ENCODE peak calls at places on chromosomes 4 and X, in six cellular contexts. Q is left lung; F is cardiac muscle cell; N is SK-N-SH; Y is CD8-positive, alpha-beta T cell; K is upper lobe of left lung. T is an unnamed sample.

GRCh38 chr4:147498031-147498700 is 17.3 kb downstream of the EDNRA start:
- DNase-seq in Q (no peak), F (peak; percentile 72), N (no peak), Y (no peak), K (no peak), T (no peak)

GRCh38 chr4:128810331-128810870 is 901 bp downstream of the JADE1 start:
- DNase-seq in Q (peak; percentile 37), F (peak; percentile 46), N (peak; percentile 58), Y (peak; percentile 22), K (no peak), T (peak; percentile 60)

GRCh38 chr4:41384992-41385391 is 128.3 kb downstream of the UCHL1 start:
- DNase-seq in Q (peak; percentile 56), F (peak; percentile 51), N (peak; percentile 61), Y (no peak), K (no peak), T (peak; percentile 82)

GRCh38 chrX:56790778-56791177 is 61.7 kb downstream of the NBDY start:
- DNase-seq in Q (peak; percentile 5), F (no peak), N (no peak), Y (peak; percentile 1), K (no peak), T (peak; percentile 3)

GRCh38 chr4:88009871-88010270 is 2.4 kb downstream of the PKD2 start:
- DNase-seq in Q (no peak), F (no peak), N (no peak), Y (no peak), K (no peak), T (no peak)

GRCh38 chrX:57925806-57926205 is 15.5 kb upstream of the ZXDA start:
- DNase-seq in Q (no peak), F (no peak), N (no peak), Y (no peak), K (no peak), T (no peak)

GRCh38 chr4:123158576-123158975 is 236.2 kb upstream of the NUDT6 start:
- DNase-seq in Q (no peak), F (no peak), N (no peak), Y (no peak), K (no peak), T (no peak)

GRCh38 chrX:141760761-141761160 is 62.2 kb upstream of the SPANXD start:
- DNase-seq in Q (no peak), F (no peak), N (no peak), Y (no peak), K (no peak), T (no peak)

GRCh38 chr4:73860884-73861283 is 7.8 kb downstream of the PF4V1 start:
- DNase-seq in Q (no peak), F (no peak), N (no peak), Y (no peak), K (no peak), T (no peak)

GRCh38 chrX:50068893-50069292 is 131.9 kb downstream of the AKAP4 start:
- DNase-seq in Q (no peak), F (no peak), N (no peak), Y (no peak), K (no peak), T (no peak)

GRCh38 chrX:22171287-22172060 is 101.2 kb upstream of the CBLL2 start:
- DNase-seq in Q (no peak), F (no peak), N (no peak), Y (no peak), K (no peak), T (no peak)

GRCh38 chr4:105350859-105351494 is 122.9 kb downstream of the PPA2 start:
- DNase-seq in Q (no peak), F (peak; percentile 51), N (no peak), Y (no peak), K (no peak), T (no peak)

GRCh38 chr4:147546341-147546740 is 65.4 kb downstream of the EDNRA start:
- DNase-seq in Q (no peak), F (peak; percentile 79), N (no peak), Y (no peak), K (no peak), T (no peak)

GRCh38 chrX:146264763-146265375 is 447.2 kb downstream of the SLITRK2 start:
- DNase-seq in Q (no peak), F (no peak), N (no peak), Y (no peak), K (no peak), T (no peak)

GRCh38 chrX:24097741-24098140 is 43.0 kb downstream of the EIF2S3 start:
- DNase-seq in Q (no peak), F (no peak), N (no peak), Y (no peak), K (no peak), T (no peak)

GRCh38 chrX:85955510-85955909 is 91.8 kb downstream of the CHM start:
- DNase-seq in Q (no peak), F (no peak), N (no peak), Y (no peak), K (no peak), T (no peak)

GRCh38 chr4:6208416-6208815 is 8.1 kb upstream of the JAKMIP1 start:
- DNase-seq in Q (no peak), F (no peak), N (no peak), Y (no peak), K (no peak), T (peak; percentile 12)

GRCh38 chr4:53055274-53055673 is 193.2 kb downstream of the RASL11B start:
- DNase-seq in Q (no peak), F (peak; percentile 93), N (peak; percentile 14), Y (no peak), K (no peak), T (no peak)

GRCh38 chr4:7947927-7948326 is 8.3 kb upstream of the AFAP1 start:
- DNase-seq in Q (no peak), F (no peak), N (no peak), Y (no peak), K (no peak), T (no peak)

GRCh38 chrX:8726031-8726652 is 5.8 kb downstream of the ANOS1 start:
- DNase-seq in Q (no peak), F (no peak), N (no peak), Y (no peak), K (no peak), T (no peak)

GRCh38 chrX:8730812-8731578 is 942 bp downstream of the ANOS1 start:
- DNase-seq in Q (no peak), F (no peak), N (peak; percentile 15), Y (no peak), K (peak; percentile 64), T (no peak)

GRCh38 chrX:8731579-8732395 is at the start of gene ANOS1:
- DNase-seq in Q (peak; percentile 80), F (peak; percentile 72), N (peak; percentile 58), Y (no peak), K (peak; percentile 91), T (peak; percentile 44)

GRCh38 chrX:8724176-8724757 is 7.7 kb downstream of the ANOS1 start:
- DNase-seq in Q (no peak), F (peak; percentile 47), N (peak; percentile 34), Y (no peak), K (no peak), T (no peak)

GRCh38 chrX:8728932-8729331 is 3.0 kb downstream of the ANOS1 start:
- DNase-seq in Q (peak; percentile 46), F (no peak), N (no peak), Y (no peak), K (no peak), T (no peak)
- TF ChIP-seq CTCF in Q (no peak), F (no peak), N (no peak), Y (no peak), K (no peak), T (no peak)

GRCh38 chr4:61772116-61772515 is 572.0 kb downstream of the ADGRL3 start:
- DNase-seq in Q (no peak), F (no peak), N (no peak), Y (no peak), K (no peak), T (no peak)
- H3K4me1 ChIP-seq in Q (no peaks in the 10 kb centered on the region), F (no peaks in the 10 kb centered on the region), N (no peaks in the 10 kb centered on the region), Y (no peaks in the 10 kb centered on the region), K (no peaks in the 10 kb centered on the region), T (no peaks in the 10 kb centered on the region)

GRCh38 chrX:39818071-39818470 is 279.7 kb downstream of the BCOR start:
- DNase-seq in Q (no peak), F (no peak), N (peak; percentile 70), Y (no peak), K (no peak), T (peak; percentile 55)
- H3K4me3 ChIP-seq in Q (no peak overlapping the region), F (no peak overlapping the region), N (no peak overlapping the region), Y (no peak overlapping the region), K (no peak overlapping the region), T (no peak overlapping the region)

GRCh38 chrX:7709845-7710244 is 133.1 kb upstream of the VCX start:
- DNase-seq in Q (no peak), F (no peak), N (no peak), Y (no peak), K (no peak), T (no peak)

GRCh38 chrX:7711167-7711566 is 131.8 kb upstream of the VCX start:
- DNase-seq in Q (no peak), F (no peak), N (no peak), Y (no peak), K (no peak), T (no peak)

GRCh38 chrX:7706032-7706431 is 136.9 kb upstream of the VCX start:
- DNase-seq in Q (no peak), F (no peak), N (no peak), Y (no peak), K (no peak), T (no peak)
- TF ChIP-seq CTCF in Q (no peak), F (no peak), N (peak; percentile 33), Y (no peak), K (no peak), T (no peak)

T was measured in right lobe of liver.